ENCODE peak calls at places on chromosomes 6 and 20, in five cellular contexts. One of them, this sample, is unnamed.
A peak's percentile ranks its signal among the peaks of the same experiment; 100 is the strongest.

GRCh38 chr6:39156763-39157162 is 41.8 kb upstream of the SAYSD1 start:
- DNase-seq in esophagus squamous epithelium: no peak
- DNase-seq in Peyer's patch: no peak
- DNase-seq in stimulated activated CD4-positive, alpha-beta T cell treated with anti-CD3 and anti-CD28 coated beads, Interleukin-2, amount 100 ng/mL, for 48 hours: no peak
- DNase-seq in GM12865: no peak
- DNase-seq in this sample: no peak

GRCh38 chr20:251352-251751 is 6.2 kb upstream of the DEFB132 start:
- DNase-seq in esophagus squamous epithelium: no peak
- DNase-seq in Peyer's patch: no peak
- DNase-seq in stimulated activated CD4-positive, alpha-beta T cell treated with anti-CD3 and anti-CD28 coated beads, Interleukin-2, amount 100 ng/mL, for 48 hours: no peak
- DNase-seq in GM12865: no peak
- DNase-seq in this sample: no peak

GRCh38 chr6:130928158-130928917 is 101.1 kb downstream of the SMLR1 start:
- DNase-seq in esophagus squamous epithelium: no peak
- DNase-seq in Peyer's patch: no peak
- DNase-seq in stimulated activated CD4-positive, alpha-beta T cell treated with anti-CD3 and anti-CD28 coated beads, Interleukin-2, amount 100 ng/mL, for 48 hours: no peak
- DNase-seq in GM12865: no peak
- DNase-seq in this sample: no peak

GRCh38 chr20:4064118-4064962 is 49.0 kb upstream of the RNF24 start:
- DNase-seq in esophagus squamous epithelium: no peak
- DNase-seq in Peyer's patch: peak; percentile 85
- DNase-seq in stimulated activated CD4-positive, alpha-beta T cell treated with anti-CD3 and anti-CD28 coated beads, Interleukin-2, amount 100 ng/mL, for 48 hours: no peak
- DNase-seq in GM12865: no peak
- DNase-seq in this sample: no peak

GRCh38 chr6:162181741-162182401 is 545.7 kb downstream of the PRKN start:
- DNase-seq in esophagus squamous epithelium: no peak
- DNase-seq in Peyer's patch: no peak
- DNase-seq in stimulated activated CD4-positive, alpha-beta T cell treated with anti-CD3 and anti-CD28 coated beads, Interleukin-2, amount 100 ng/mL, for 48 hours: no peak
- DNase-seq in GM12865: no peak
- DNase-seq in this sample: no peak

GRCh38 chr6:22470454-22471368 is 98.7 kb upstream of the HDGFL1 start:
- DNase-seq in esophagus squamous epithelium: no peak
- DNase-seq in Peyer's patch: no peak
- DNase-seq in stimulated activated CD4-positive, alpha-beta T cell treated with anti-CD3 and anti-CD28 coated beads, Interleukin-2, amount 100 ng/mL, for 48 hours: no peak
- DNase-seq in GM12865: peak; percentile 49
- DNase-seq in this sample: no peak

GRCh38 chr20:24951536-24952047 is 2.5 kb downstream of the CST7 start:
- DNase-seq in esophagus squamous epithelium: no peak
- DNase-seq in Peyer's patch: peak; percentile 41
- DNase-seq in stimulated activated CD4-positive, alpha-beta T cell treated with anti-CD3 and anti-CD28 coated beads, Interleukin-2, amount 100 ng/mL, for 48 hours: no peak
- DNase-seq in GM12865: no peak
- DNase-seq in this sample: no peak

GRCh38 chr6:48183816-48184215 is 72.8 kb upstream of the PTCHD4 start:
- DNase-seq in esophagus squamous epithelium: no peak
- DNase-seq in Peyer's patch: no peak
- DNase-seq in stimulated activated CD4-positive, alpha-beta T cell treated with anti-CD3 and anti-CD28 coated beads, Interleukin-2, amount 100 ng/mL, for 48 hours: no peak
- DNase-seq in GM12865: no peak
- DNase-seq in this sample: no peak

GRCh38 chr6:18823782-18824386 is 436.7 kb downstream of the RNF144B start:
- DNase-seq in esophagus squamous epithelium: no peak
- DNase-seq in Peyer's patch: no peak
- DNase-seq in stimulated activated CD4-positive, alpha-beta T cell treated with anti-CD3 and anti-CD28 coated beads, Interleukin-2, amount 100 ng/mL, for 48 hours: peak; percentile 49
- DNase-seq in GM12865: peak; percentile 64
- DNase-seq in this sample: no peak

GRCh38 chr6:69994251-69994650 is 127.9 kb downstream of the COL19A1 start:
- DNase-seq in esophagus squamous epithelium: no peak
- DNase-seq in Peyer's patch: no peak
- DNase-seq in stimulated activated CD4-positive, alpha-beta T cell treated with anti-CD3 and anti-CD28 coated beads, Interleukin-2, amount 100 ng/mL, for 48 hours: no peak
- DNase-seq in GM12865: no peak
- DNase-seq in this sample: no peak

GRCh38 chr6:159939591-159940016 is 29.3 kb upstream of the IGF2R start:
- DNase-seq in esophagus squamous epithelium: no peak
- DNase-seq in Peyer's patch: no peak
- DNase-seq in stimulated activated CD4-positive, alpha-beta T cell treated with anti-CD3 and anti-CD28 coated beads, Interleukin-2, amount 100 ng/mL, for 48 hours: no peak
- DNase-seq in GM12865: no peak
- DNase-seq in this sample: no peak

GRCh38 chr6:56752009-56752408 is 109.3 kb upstream of the DST start:
- DNase-seq in esophagus squamous epithelium: no peak
- DNase-seq in Peyer's patch: no peak
- DNase-seq in stimulated activated CD4-positive, alpha-beta T cell treated with anti-CD3 and anti-CD28 coated beads, Interleukin-2, amount 100 ng/mL, for 48 hours: no peak
- DNase-seq in GM12865: no peak
- DNase-seq in this sample: no peak

GRCh38 chr6:90284236-90284744 is 12.4 kb downstream of the BACH2 start:
- DNase-seq in esophagus squamous epithelium: no peak
- DNase-seq in Peyer's patch: no peak
- DNase-seq in stimulated activated CD4-positive, alpha-beta T cell treated with anti-CD3 and anti-CD28 coated beads, Interleukin-2, amount 100 ng/mL, for 48 hours: peak; percentile 43
- DNase-seq in GM12865: peak; percentile 45
- DNase-seq in this sample: no peak

GRCh38 chr6:47094351-47094925 is 52.3 kb upstream of the ADGRF1 start:
- DNase-seq in esophagus squamous epithelium: no peak
- DNase-seq in Peyer's patch: no peak
- DNase-seq in stimulated activated CD4-positive, alpha-beta T cell treated with anti-CD3 and anti-CD28 coated beads, Interleukin-2, amount 100 ng/mL, for 48 hours: no peak
- DNase-seq in GM12865: no peak
- DNase-seq in this sample: no peak

GRCh38 chr20:61896058-61896961 is 169.4 kb downstream of the TAF4 start:
- DNase-seq in esophagus squamous epithelium: no peak
- DNase-seq in Peyer's patch: no peak
- DNase-seq in stimulated activated CD4-positive, alpha-beta T cell treated with anti-CD3 and anti-CD28 coated beads, Interleukin-2, amount 100 ng/mL, for 48 hours: peak; percentile 8
- DNase-seq in GM12865: peak; percentile 30
- DNase-seq in this sample: peak; percentile 75

GRCh38 chr20:4835244-4836177 is 113.8 kb downstream of the PRND start:
- DNase-seq in esophagus squamous epithelium: no peak
- DNase-seq in Peyer's patch: no peak
- DNase-seq in stimulated activated CD4-positive, alpha-beta T cell treated with anti-CD3 and anti-CD28 coated beads, Interleukin-2, amount 100 ng/mL, for 48 hours: no peak
- DNase-seq in GM12865: no peak
- DNase-seq in this sample: no peak

GRCh38 chr20:52799130-52799529 is 173.0 kb upstream of the TSHZ2 start:
- DNase-seq in esophagus squamous epithelium: no peak
- DNase-seq in Peyer's patch: no peak
- DNase-seq in stimulated activated CD4-positive, alpha-beta T cell treated with anti-CD3 and anti-CD28 coated beads, Interleukin-2, amount 100 ng/mL, for 48 hours: no peak
- DNase-seq in GM12865: no peak
- DNase-seq in this sample: no peak

GRCh38 chr6:129575378-129576118 is 134.4 kb downstream of the ARHGAP18 start:
- DNase-seq in esophagus squamous epithelium: no peak
- DNase-seq in Peyer's patch: no peak
- DNase-seq in stimulated activated CD4-positive, alpha-beta T cell treated with anti-CD3 and anti-CD28 coated beads, Interleukin-2, amount 100 ng/mL, for 48 hours: no peak
- DNase-seq in GM12865: no peak
- DNase-seq in this sample: no peak

GRCh38 chr6:132067286-132067685 is 116.1 kb upstream of the CCN2 start:
- DNase-seq in esophagus squamous epithelium: no peak
- DNase-seq in Peyer's patch: no peak
- DNase-seq in stimulated activated CD4-positive, alpha-beta T cell treated with anti-CD3 and anti-CD28 coated beads, Interleukin-2, amount 100 ng/mL, for 48 hours: no peak
- DNase-seq in GM12865: no peak
- DNase-seq in this sample: no peak

GRCh38 chr20:10789386-10789785 is 115.6 kb upstream of the JAG1 start:
- DNase-seq in esophagus squamous epithelium: no peak
- DNase-seq in Peyer's patch: no peak
- DNase-seq in stimulated activated CD4-positive, alpha-beta T cell treated with anti-CD3 and anti-CD28 coated beads, Interleukin-2, amount 100 ng/mL, for 48 hours: no peak
- DNase-seq in GM12865: no peak
- DNase-seq in this sample: no peak

GRCh38 chr20:33824852-33825251 is 13.7 kb downstream of the CHMP4B start:
- DNase-seq in esophagus squamous epithelium: no peak
- DNase-seq in Peyer's patch: no peak
- DNase-seq in stimulated activated CD4-positive, alpha-beta T cell treated with anti-CD3 and anti-CD28 coated beads, Interleukin-2, amount 100 ng/mL, for 48 hours: no peak
- DNase-seq in GM12865: no peak
- DNase-seq in this sample: no peak